ENCODE peak calls at places on chromosomes 12 and 14, in four cellular contexts. E is right lobe of liver, S is colonic mucosa, Q is fibroblast of lung. M is an unnamed sample.

GRCh38 chr14:28635387-28635786 is 131.2 kb upstream of the FOXG1 start:
- DNase-seq in E (no peak), S (no peak), Q (peak; percentile 34), M (no peak)

GRCh38 chr14:68476212-68476964 is 316.5 kb downstream of the ZFP36L1 start:
- DNase-seq in E (peak; percentile 83), S (no peak), Q (peak; percentile 96), M (peak; percentile 39)

GRCh38 chr14:66281036-66281776 is 205.0 kb upstream of the CCDC196 start:
- DNase-seq in E (no peak), S (peak; percentile 23), Q (no peak), M (peak; percentile 5)

GRCh38 chr12:91958816-91959215 is 186.8 kb downstream of the BTG1 start:
- DNase-seq in E (no peak), S (no peak), Q (peak; percentile 86), M (no peak)

GRCh38 chr12:4701863-4702262 is 18.3 kb upstream of the GALNT8 start:
- DNase-seq in E (no peak), S (no peak), Q (no peak), M (no peak)

GRCh38 chr12:80936642-80937390 is 918 bp downstream of the LIN7A start:
- DNase-seq in E (peak; percentile 86), S (peak; percentile 50), Q (peak; percentile 64), M (peak; percentile 68)

GRCh38 chr12:102171951-102172350 is 25.7 kb downstream of the PMCH start:
- DNase-seq in E (no peak), S (no peak), Q (no peak), M (no peak)

GRCh38 chr14:59188461-59189280 is at the start of gene DAAM1:
- DNase-seq in E (peak; percentile 99), S (peak; percentile 98), Q (peak; percentile 99), M (peak; percentile 96)

GRCh38 chr12:92324849-92325500 is 179.3 kb upstream of the BTG1 start:
- DNase-seq in E (no peak), S (no peak), Q (no peak), M (no peak)

GRCh38 chr12:11877869-11878780 is 192.6 kb upstream of the BCL2L14 start:
- DNase-seq in E (no peak), S (peak; percentile 79), Q (peak; percentile 85), M (peak; percentile 64)

GRCh38 chr14:74417201-74417600 is 8.8 kb downstream of the SYNDIG1L start:
- DNase-seq in E (no peak), S (no peak), Q (no peak), M (no peak)

GRCh38 chr12:82527165-82527780 is 159.4 kb upstream of the TMTC2 start:
- DNase-seq in E (no peak), S (peak; percentile 46), Q (peak; percentile 56), M (no peak)

GRCh38 chr12:56158926-56159461 is 835 bp downstream of the MYL6 start:
- DNase-seq in E (peak; percentile 76), S (peak; percentile 92), Q (peak; percentile 73), M (peak; percentile 89)

GRCh38 chr12:68572650-68573049 is 38.0 kb upstream of the RAP1B start:
- DNase-seq in E (no peak), S (no peak), Q (peak; percentile 68), M (no peak)

GRCh38 chr12:6223545-6223944 is 23.3 kb downstream of the CD9 start:
- DNase-seq in E (no peak), S (no peak), Q (no peak), M (peak; percentile 23)
- H3K4me1 ChIP-seq in E (no peaks in the 10 kb centered on the region), S (peaks cover 65% of the 10 kb centered on the region), Q (peaks cover 13% of the 10 kb centered on the region), M (peaks cover 86% of the 10 kb centered on the region)

DNA sequence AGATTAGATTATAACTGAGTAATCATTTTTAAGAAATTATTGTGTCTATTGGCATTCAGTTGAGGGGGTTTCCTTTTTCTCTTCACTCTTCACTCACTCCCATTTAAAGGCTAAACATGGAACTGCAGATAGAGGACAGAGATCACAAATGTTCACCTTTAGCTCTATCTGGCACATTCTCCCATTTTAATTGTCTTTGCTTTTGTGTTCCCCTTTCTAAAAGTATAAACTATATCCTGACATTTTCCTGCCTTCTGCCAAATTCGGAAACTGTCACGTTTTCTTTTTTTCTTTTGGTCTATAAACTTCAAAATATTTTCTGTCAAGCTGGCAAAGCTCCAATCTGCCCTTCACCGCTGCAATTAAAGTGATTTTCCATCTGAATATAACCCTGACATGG is 219.8 kb upstream of the CDKN3 start:
- DNase-seq in E (no peak), S (no peak), Q (no peak), M (no peak)
- H3K4me3 ChIP-seq in E (no peak overlapping the region), S (no peak overlapping the region), Q (no peak overlapping the region), M (no peak overlapping the region)

DNA sequence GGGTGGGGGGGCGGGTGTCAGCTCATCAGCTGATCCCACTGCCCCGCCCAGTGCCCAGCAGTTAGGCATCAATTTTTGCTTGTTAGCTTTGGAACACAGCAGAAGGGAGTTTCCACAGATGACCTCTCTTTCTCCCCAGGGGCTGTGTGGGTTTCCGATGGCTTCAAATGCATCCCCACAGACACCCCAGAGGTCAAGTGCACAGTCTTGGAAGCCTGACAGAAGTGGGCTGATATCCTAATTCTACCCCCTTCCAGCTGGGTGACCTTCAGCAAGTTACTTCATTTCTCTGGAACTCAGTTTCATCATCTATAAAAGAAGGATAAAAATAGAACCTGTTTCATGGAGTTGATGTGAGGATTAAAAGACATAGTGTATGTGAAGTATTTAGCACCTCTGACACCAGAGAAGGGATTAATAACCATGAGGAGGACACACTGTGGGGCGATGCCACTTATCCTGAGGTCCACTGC is 22.0 kb downstream of the TTC9 start:
- DNase-seq in E (no peak), S (no peak), Q (peak; percentile 44), M (peak; percentile 25)
- H3K4me1 ChIP-seq in E (no peaks in the 10 kb centered on the region), S (no peaks in the 10 kb centered on the region), Q (peaks cover 12% of the 10 kb centered on the region), M (peaks cover 10% of the 10 kb centered on the region)

DNA sequence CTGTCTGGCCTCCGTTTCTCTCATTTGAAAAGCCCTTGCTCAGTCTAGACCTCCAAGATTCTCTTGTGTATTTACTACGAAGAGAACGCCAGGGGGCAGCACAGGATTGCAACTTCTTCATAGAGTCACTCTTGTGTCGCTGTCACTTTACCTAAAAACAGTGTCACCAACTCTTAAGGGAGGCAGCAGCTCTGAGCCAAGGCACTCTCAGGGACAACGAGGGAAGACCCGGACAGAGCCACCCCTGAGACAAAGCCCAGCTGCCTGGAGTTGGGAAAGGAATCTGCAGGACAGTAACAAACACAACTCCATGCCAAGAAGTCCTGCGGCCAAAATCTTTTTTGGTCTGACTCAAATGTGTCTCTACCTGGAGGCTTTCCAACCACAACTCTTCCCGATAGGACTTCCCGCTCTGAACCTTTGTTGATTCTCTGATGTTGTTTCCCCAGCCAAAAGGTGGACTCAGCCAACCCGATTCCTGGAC is 9.6 kb upstream of the RPAP3 start:
- DNase-seq in E (peak; percentile 73), S (peak; percentile 81), Q (peak; percentile 73), M (peak; percentile 79)
- H3K4me3 ChIP-seq in E (no peak overlapping the region), S (no peak overlapping the region), Q (no peak overlapping the region), M (no peak overlapping the region)